ENCODE peak calls at places on chromosomes 12 and 14, in six cellular contexts. One of them, this sample, is unnamed.

GRCh38 chr12:117456076-117456475 is 94.7 kb upstream of the NOS1 start:
- DNase-seq in tibial nerve: no peak
- DNase-seq in H7: no peak
- DNase-seq in HuH-7.5: no peak
- DNase-seq in omental fat pad: no peak
- DNase-seq in NCI-H510A: no peak
- DNase-seq in this sample: no peak

GRCh38 chr12:119008691-119009221 is 27.4 kb downstream of the SRRM4 start:
- DNase-seq in omental fat pad: no peak
- DNase-seq in NCI-H510A: no peak
- DNase-seq in HuH-7.5: no peak
- DNase-seq in tibial nerve: no peak
- DNase-seq in H7: peak; percentile 67
- DNase-seq in this sample: no peak

GRCh38 chr12:75954076-75954475 is 77.5 kb downstream of the PHLDA1 start:
- DNase-seq in omental fat pad: no peak
- DNase-seq in HuH-7.5: no peak
- DNase-seq in H7: no peak
- DNase-seq in tibial nerve: no peak
- DNase-seq in NCI-H510A: no peak
- DNase-seq in this sample: no peak

GRCh38 chr12:126784328-126784921 is 1482.5 kb upstream of the TMEM132C start:
- DNase-seq in HuH-7.5: peak; percentile 7
- DNase-seq in NCI-H510A: peak; percentile 24
- DNase-seq in omental fat pad: no peak
- DNase-seq in tibial nerve: no peak
- DNase-seq in H7: peak; percentile 47
- DNase-seq in this sample: no peak

GRCh38 chr12:6206327-6206726 is 6.1 kb downstream of the CD9 start:
- DNase-seq in NCI-H510A: no peak
- DNase-seq in HuH-7.5: no peak
- DNase-seq in H7: no peak
- DNase-seq in omental fat pad: no peak
- DNase-seq in tibial nerve: no peak
- DNase-seq in this sample: no peak

GRCh38 chr12:76356094-76356493 is 7.9 kb upstream of the BBS10 start:
- DNase-seq in H7: no peak
- DNase-seq in omental fat pad: no peak
- DNase-seq in NCI-H510A: no peak
- DNase-seq in HuH-7.5: no peak
- DNase-seq in tibial nerve: no peak
- DNase-seq in this sample: no peak

GRCh38 chr14:87522575-87522974 is 470.4 kb downstream of the GALC start:
- DNase-seq in tibial nerve: no peak
- DNase-seq in omental fat pad: no peak
- DNase-seq in H7: peak; percentile 5
- DNase-seq in HuH-7.5: no peak
- DNase-seq in NCI-H510A: peak; percentile 15
- DNase-seq in this sample: no peak

GRCh38 chr12:12506541-12506940 is 56.1 kb downstream of the DUSP16 start:
- DNase-seq in NCI-H510A: no peak
- DNase-seq in omental fat pad: no peak
- DNase-seq in H7: no peak
- DNase-seq in tibial nerve: no peak
- DNase-seq in HuH-7.5: no peak
- DNase-seq in this sample: no peak

GRCh38 chr14:35044939-35045797 is 904 bp upstream of the FAM177A1 start:
- DNase-seq in omental fat pad: no peak
- DNase-seq in HuH-7.5: no peak
- DNase-seq in H7: no peak
- DNase-seq in NCI-H510A: no peak
- DNase-seq in tibial nerve: no peak
- DNase-seq in this sample: no peak

GRCh38 chr14:101465795-101466448 is 95.4 kb upstream of the DIO3 start:
- DNase-seq in H7: no peak
- DNase-seq in HuH-7.5: no peak
- DNase-seq in tibial nerve: no peak
- DNase-seq in omental fat pad: peak; percentile 3
- DNase-seq in NCI-H510A: no peak
- DNase-seq in this sample: no peak